ENCODE peak calls at places on chromosomes 13 and 19, in seven cellular contexts. C, D, X, W, Y, S and F are unnamed samples. For H3K27me3, H3K4me1 and H3K36me3, the result is how much of the 10 kb centered on the place peaks cover.

GRCh38 chr19:8832132-8833021 is at the start of the genes MBD3L1 and ZNF558:
- DNase-seq in Y (peak), X (no peak), C (peak), D (peak), S (peak), W (peak), F (peak)

GRCh38 chr19:1063030-1063908 is 3.7 kb upstream of the ARHGAP45 start:
- DNase-seq in S (peak), W (peak), Y (no peak), D (peak), C (no peak), X (no peak), F (no peak)

GRCh38 chr13:38979891-38980627 is 10.6 kb downstream of the STOML3 start:
- DNase-seq in X (peak), S (no peak), D (no peak), Y (no peak), W (no peak), C (no peak), F (no peak)

GRCh38 chr19:44954278-44954648 is 917 bp upstream of the CLPTM1 start:
- DNase-seq in S (no peak), W (no peak), X (no peak), Y (no peak), C (no peak), D (no peak), F (no peak)

GRCh38 chr19:2291185-2291751 is 9.3 kb upstream of the PEAK3 start:
- DNase-seq in C (no peak), Y (no peak), S (no peak), W (no peak), X (peak), D (no peak), F (no peak)

GRCh38 chr13:30510811-30511371 is 45.2 kb upstream of the HMGB1 start:
- DNase-seq in Y (no peak), C (no peak), X (no peak), W (no peak), S (no peak), D (no peak), F (no peak)

GRCh38 chr13:103517066-103517767 is 451.0 kb upstream of the SLC10A2 start:
- DNase-seq in X (peak), C (no peak), S (no peak), Y (no peak), W (no peak), D (no peak), F (no peak)

GRCh38 chr13:95112883-95113282 is 188.4 kb downstream of the ABCC4 start:
- DNase-seq in S (no peak), D (no peak), W (no peak), C (no peak), Y (no peak), X (no peak), F (no peak)

GRCh38 chr19:7435602-7436001 is 53.2 kb downstream of the PEX11G start:
- DNase-seq in D (no peak), W (no peak), X (no peak), C (no peak), Y (no peak), S (no peak), F (no peak)

GRCh38 chr13:98966019-98966418 is 11.8 kb downstream of the DOCK9 start:
- DNase-seq in Y (no peak), C (peak), X (no peak), W (no peak), S (no peak), D (no peak), F (no peak)

GRCh38 chr19:48746738-48747575 is at the start of gene IZUMO1:
- DNase-seq in W (no peak), Y (peak), C (peak), D (peak), X (peak), S (peak), F (peak)

GRCh38 chr19:33396701-33397535 is 23.4 kb downstream of the CEBPG start:
- DNase-seq in Y (no peak), D (no peak), W (no peak), C (peak), X (no peak), S (peak), F (no peak)

GRCh38 chr13:91375119-91375729 is 23.2 kb upstream of the GPC5 start:
- DNase-seq in S (peak), C (no peak), W (no peak), X (no peak), Y (no peak), D (no peak), F (no peak)

GRCh38 chr19:28502879-28503734 is 709.8 kb downstream of the UQCRFS1 start:
- DNase-seq in X (no peak), W (no peak), Y (no peak), C (no peak), D (no peak), S (no peak), F (no peak)

GRCh38 chr13:101127741-101128353 is 288.5 kb downstream of the NALCN start:
- DNase-seq in Y (no peak), C (no peak), S (peak), W (no peak), X (peak), D (no peak), F (peak)

GRCh38 chr13:45833663-45834062 is 17.9 kb downstream of the SIAH3 start:
- DNase-seq in C (no peak), Y (no peak), X (no peak), W (no peak), D (no peak), S (no peak), F (no peak)

GRCh38 chr19:46786236-46787039 is 2.0 kb downstream of the SLC1A5 start:
- DNase-seq in C (peak), D (peak), Y (peak), W (peak), S (peak), X (peak), F (peak)

GRCh38 chr19:8005534-8006256 is at the start of gene ELAVL1:
- DNase-seq in W (peak), D (peak), C (peak), X (peak), S (peak), Y (peak), F (peak)

GRCh38 chr19:4516939-4517300 is 1.4 kb downstream of the PLIN4 start:
- DNase-seq in Y (no peak), X (no peak), D (no peak), C (no peak), W (no peak), S (no peak), F (no peak)

GRCh38 chr19:37977992-37978391 is 71.0 kb downstream of the SIPA1L3 start:
- DNase-seq in D (no peak), C (peak), S (no peak), Y (no peak), X (no peak), W (no peak), F (peak)

GRCh38 chr19:6802336-6803035 is 30.0 kb downstream of the VAV1 start:
- DNase-seq in C (no peak), S (peak), W (peak), X (no peak), D (peak), Y (no peak), F (no peak)

GRCh38 chr19:11028146-11028545 is 61.1 kb upstream of the LDLR start:
- DNase-seq in S (no peak), W (no peak), Y (no peak), X (no peak), D (no peak), C (no peak), F (no peak)

GRCh38 chr13:109734002-109734785 is 52.2 kb downstream of the IRS2 start:
- DNase-seq in C (peak), Y (no peak), S (no peak), D (peak), W (no peak), X (no peak), F (no peak)

GRCh38 chr13:26476111-26476743 is 81.3 kb upstream of the WASF3 start:
- DNase-seq in C (no peak), D (no peak), W (no peak), X (no peak), S (peak), Y (no peak), F (no peak)

GRCh38 chr19:681638-682037 is 5.4 kb downstream of the FSTL3 start:
- DNase-seq in D (no peak), X (no peak), S (no peak), W (no peak), Y (no peak), C (no peak), F (no peak)

GRCh38 chr13:30141773-30142501 is 165.4 kb downstream of the KATNAL1 start:
- DNase-seq in W (no peak), Y (no peak), S (no peak), X (no peak), D (no peak), C (no peak), F (no peak)

GRCh38 chr13:36067619-36068456 is 63.3 kb downstream of the DCLK1 start:
- DNase-seq in C (no peak), Y (no peak), W (no peak), D (no peak), X (no peak), S (peak), F (no peak)

GRCh38 chr19:50949792-50950320 is 3.0 kb downstream of the KLK5 start:
- DNase-seq in S (peak), D (no peak), C (no peak), Y (no peak), X (no peak), W (no peak), F (no peak)

GRCh38 chr19:50943074-50943828 is 9.6 kb downstream of the KLK5 start:
- DNase-seq in C (no peak), S (no peak), W (no peak), D (no peak), X (no peak), Y (no peak), F (no peak)

GRCh38 chr19:50947123-50947522 is 5.7 kb downstream of the KLK5 start:
- DNase-seq in D (no peak), C (no peak), X (no peak), Y (no peak), W (no peak), S (no peak), F (no peak)

GRCh38 chr19:50944795-50945194 is 8.0 kb downstream of the KLK5 start:
- DNase-seq in X (no peak), C (no peak), D (no peak), S (no peak), W (no peak), Y (no peak), F (no peak)
- H3K27me3 ChIP-seq in X (under half), C (under half), D (under half), S (under half), W (under half), Y (under half), F (under half)

GRCh38 chr13:50518131-50518530 is 325.4 kb downstream of the DLEU7 start:
- DNase-seq in S (no peak), Y (no peak), C (no peak), D (no peak), W (no peak), X (no peak), F (no peak)

GRCh38 chr13:50518791-50519201 is 324.7 kb downstream of the DLEU7 start:
- DNase-seq in C (no peak), X (no peak), S (no peak), Y (no peak), D (no peak), W (no peak), F (no peak)

GRCh38 chr13:50521750-50522149 is 321.7 kb downstream of the DLEU7 start:
- DNase-seq in Y (peak), C (no peak), W (no peak), X (no peak), D (no peak), S (no peak), F (no peak)

GRCh38 chr13:50521191-50521590 is 322.3 kb downstream of the DLEU7 start:
- DNase-seq in C (no peak), X (no peak), Y (no peak), S (no peak), D (no peak), W (no peak), F (no peak)

GRCh38 chr13:50519866-50520265 is 323.6 kb downstream of the DLEU7 start:
- DNase-seq in Y (no peak), D (no peak), X (no peak), S (no peak), C (no peak), W (no peak), F (no peak)
- H3K4me1 ChIP-seq in Y (under half), D (under half), X (under half), S (under half), C (under half), W (under half), F (under half)

GRCh38 chr13:113077953-113078894 is 27.4 kb upstream of the F7 start:
- DNase-seq in Y (no peak), X (no peak), S (no peak), D (no peak), W (no peak), C (no peak), F (no peak)

GRCh38 chr13:113080361-113080831 is 25.2 kb upstream of the F7 start:
- DNase-seq in D (no peak), W (no peak), C (no peak), X (no peak), S (no peak), Y (no peak), F (no peak)

GRCh38 chr13:113077566-113077952 is 28.0 kb upstream of the F7 start:
- DNase-seq in S (no peak), W (no peak), X (no peak), D (no peak), C (no peak), Y (no peak), F (no peak)

GRCh38 chr13:113080901-113081521 is 24.6 kb upstream of the F7 start:
- DNase-seq in W (no peak), D (no peak), S (no peak), C (no peak), Y (no peak), X (peak), F (no peak)

GRCh38 chr13:113078895-113079720 is 26.5 kb upstream of the F7 start:
- DNase-seq in S (no peak), D (no peak), C (no peak), Y (no peak), W (no peak), X (no peak), F (no peak)
- H3K36me3 ChIP-seq in S (under half), D (under half), C (under half), Y (under half), W (under half), X (under half), F (under half)

DNA sequence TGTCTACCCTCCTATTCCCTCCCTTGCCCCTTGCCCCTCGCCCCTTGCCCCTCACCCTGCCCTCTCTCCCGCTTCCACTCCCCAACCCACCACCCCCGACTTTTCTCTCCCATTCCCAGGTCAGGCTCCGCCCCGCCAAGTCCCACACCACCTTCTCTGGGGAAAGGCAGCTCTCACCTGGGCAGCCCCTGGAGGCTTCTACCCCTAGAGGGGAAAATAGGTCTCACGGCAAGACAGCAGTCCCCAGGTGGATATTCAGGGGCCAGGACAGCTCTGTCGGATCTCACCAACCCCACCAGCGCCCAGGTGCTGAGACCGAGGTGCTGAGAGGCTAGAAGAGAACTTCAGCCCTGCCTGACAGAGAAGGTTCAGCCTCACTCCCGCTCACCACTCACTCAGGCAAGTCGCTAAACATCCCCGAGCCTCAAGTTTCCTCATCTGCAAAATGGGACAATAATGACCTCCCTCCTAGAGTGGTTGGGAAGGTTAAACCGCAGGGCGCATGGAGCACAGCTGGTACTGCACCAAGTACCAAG is 1.4 kb upstream of the ERFL start:
- DNase-seq in Y (no peak), W (no peak), C (no peak), D (no peak), S (no peak), X (no peak), F (no peak)
- H3K27me3 ChIP-seq in Y (under half), W (under half), C (half or more), D (under half), S (half or more), X (half or more), F (under half)